ENCODE peak calls at places on chromosomes 4 and X, in six cellular contexts. One of them, this sample, is unnamed.

GRCh38 chrX:118847676-118848075 is 24.1 kb downstream of the ZCCHC12 start:
- DNase-seq in GM12878: no peak
- DNase-seq in HepG2: peak; percentile 34
- DNase-seq in K562: peak; percentile 65
- DNase-seq in GM12891: no peak
- DNase-seq in H1: no peak
- DNase-seq in this sample: no peak

GRCh38 chrX:13646154-13646549 is 6.8 kb upstream of the TCEANC start:
- DNase-seq in GM12878: no peak
- DNase-seq in HepG2: peak; percentile 30
- DNase-seq in K562: peak; percentile 83
- DNase-seq in GM12891: no peak
- DNase-seq in H1: peak; percentile 15
- DNase-seq in this sample: no peak

GRCh38 chr4:114464873-114465272 is 133.7 kb upstream of the UGT8 start:
- DNase-seq in GM12878: no peak
- DNase-seq in HepG2: no peak
- DNase-seq in K562: no peak
- DNase-seq in GM12891: no peak
- DNase-seq in H1: no peak
- DNase-seq in this sample: no peak

GRCh38 chr4:168877779-168878491 is 132.1 kb downstream of the CBR4 start:
- DNase-seq in GM12878: no peak
- DNase-seq in HepG2: no peak
- DNase-seq in K562: no peak
- DNase-seq in GM12891: no peak
- DNase-seq in H1: no peak
- DNase-seq in this sample: peak; percentile 28

GRCh38 chrX:42934020-42934701 is 156.2 kb upstream of the PPP1R2C start:
- DNase-seq in GM12878: peak; percentile 75
- DNase-seq in HepG2: no peak
- DNase-seq in K562: no peak
- DNase-seq in GM12891: no peak
- DNase-seq in H1: no peak
- DNase-seq in this sample: no peak

GRCh38 chr4:15657366-15657765 is 2.2 kb upstream of the FBXL5 start:
- DNase-seq in GM12878: no peak
- DNase-seq in HepG2: no peak
- DNase-seq in K562: no peak
- DNase-seq in GM12891: no peak
- DNase-seq in H1: no peak
- DNase-seq in this sample: no peak

GRCh38 chr4:131764730-131765129 is 1384.4 kb upstream of the PCDH10 start:
- DNase-seq in GM12878: no peak
- DNase-seq in HepG2: no peak
- DNase-seq in K562: no peak
- DNase-seq in GM12891: no peak
- DNase-seq in H1: no peak
- DNase-seq in this sample: no peak

GRCh38 chrX:101452051-101452450 is 33.2 kb upstream of the ARMCX4 start:
- DNase-seq in GM12878: no peak
- DNase-seq in HepG2: no peak
- DNase-seq in K562: no peak
- DNase-seq in GM12891: no peak
- DNase-seq in H1: no peak
- DNase-seq in this sample: no peak

GRCh38 chr4:122003335-122003734 is 51.5 kb upstream of the TRPC3 start:
- DNase-seq in GM12878: peak; percentile 11
- DNase-seq in HepG2: peak; percentile 64
- DNase-seq in K562: peak; percentile 81
- DNase-seq in GM12891: no peak
- DNase-seq in H1: peak; percentile 33
- DNase-seq in this sample: no peak

GRCh38 chrX:115719171-115719570 is 158.2 kb downstream of the PLS3 start:
- DNase-seq in GM12878: no peak
- DNase-seq in HepG2: no peak
- DNase-seq in K562: no peak
- DNase-seq in GM12891: no peak
- DNase-seq in H1: no peak
- DNase-seq in this sample: no peak

GRCh38 chr4:130808492-130808891 is 1712.5 kb downstream of the C4orf33 start:
- DNase-seq in GM12878: no peak
- DNase-seq in HepG2: peak; percentile 13
- DNase-seq in K562: peak; percentile 1
- DNase-seq in GM12891: no peak
- DNase-seq in H1: no peak
- DNase-seq in this sample: no peak

GRCh38 chr4:122151982-122152698 is at the start of gene BLTP1:
- DNase-seq in GM12878: peak; percentile 66
- DNase-seq in HepG2: peak; percentile 75
- DNase-seq in K562: peak; percentile 93
- DNase-seq in GM12891: peak; percentile 87
- DNase-seq in H1: peak; percentile 57
- DNase-seq in this sample: peak; percentile 83

GRCh38 chr4:19382993-19383392 is 868.7 kb upstream of the SLIT2 start:
- DNase-seq in GM12878: no peak
- DNase-seq in HepG2: no peak
- DNase-seq in K562: no peak
- DNase-seq in GM12891: no peak
- DNase-seq in H1: no peak
- DNase-seq in this sample: no peak

GRCh38 chrX:109389917-109390316 is 92.0 kb downstream of the GUCY2F start:
- DNase-seq in GM12878: no peak
- DNase-seq in HepG2: no peak
- DNase-seq in K562: peak; percentile 6
- DNase-seq in GM12891: no peak
- DNase-seq in H1: no peak
- DNase-seq in this sample: no peak

GRCh38 chr4:139913398-139913990 is 240.5 kb downstream of the MAML3 start:
- DNase-seq in GM12878: no peak
- DNase-seq in HepG2: peak; percentile 44
- DNase-seq in K562: no peak
- DNase-seq in GM12891: no peak
- DNase-seq in H1: no peak
- DNase-seq in this sample: no peak

GRCh38 chr4:101973331-101973730 is 182.8 kb downstream of the BANK1 start:
- DNase-seq in GM12878: no peak
- DNase-seq in HepG2: no peak
- DNase-seq in K562: no peak
- DNase-seq in GM12891: no peak
- DNase-seq in H1: no peak
- DNase-seq in this sample: no peak

GRCh38 chrX:72304877-72305276 is 837 bp downstream of the CITED1 start:
- DNase-seq in GM12878: no peak
- DNase-seq in HepG2: no peak
- DNase-seq in K562: no peak
- DNase-seq in GM12891: no peak
- DNase-seq in H1: no peak
- DNase-seq in this sample: no peak

GRCh38 chr4:156113138-156113537 is 159.5 kb upstream of the CTSO start:
- DNase-seq in GM12878: no peak
- DNase-seq in HepG2: no peak
- DNase-seq in K562: no peak
- DNase-seq in GM12891: no peak
- DNase-seq in H1: no peak
- DNase-seq in this sample: no peak

GRCh38 chr4:183349673-183350072 is 27.4 kb upstream of the CLDN24 start:
- DNase-seq in GM12878: no peak
- DNase-seq in HepG2: no peak
- DNase-seq in K562: peak; percentile 29
- DNase-seq in GM12891: no peak
- DNase-seq in H1: no peak
- DNase-seq in this sample: no peak

GRCh38 chr4:3294401-3295241 is 1.8 kb downstream of the RGS12 start:
- DNase-seq in GM12878: no peak
- DNase-seq in HepG2: no peak
- DNase-seq in K562: no peak
- DNase-seq in GM12891: no peak
- DNase-seq in H1: no peak
- DNase-seq in this sample: no peak

GRCh38 chr4:145679991-145680455 is at the start of gene C4orf51:
- DNase-seq in GM12878: no peak
- DNase-seq in HepG2: peak; percentile 10
- DNase-seq in K562: no peak
- DNase-seq in GM12891: no peak
- DNase-seq in H1: no peak
- DNase-seq in this sample: no peak

GRCh38 chrX:101081257-101081656 is 2.6 kb downstream of the TMEM35A start:
- DNase-seq in GM12878: no peak
- DNase-seq in HepG2: no peak
- DNase-seq in K562: no peak
- DNase-seq in GM12891: no peak
- DNase-seq in H1: no peak
- DNase-seq in this sample: no peak

GRCh38 chr4:36494016-36494415 is 212.6 kb downstream of the DTHD1 start:
- DNase-seq in GM12878: no peak
- DNase-seq in HepG2: no peak
- DNase-seq in K562: no peak
- DNase-seq in GM12891: no peak
- DNase-seq in H1: no peak
- DNase-seq in this sample: no peak

GRCh38 chr4:182862166-182862875 is 54.9 kb downstream of the DCTD start:
- DNase-seq in GM12878: no peak
- DNase-seq in HepG2: peak; percentile 35
- DNase-seq in K562: peak; percentile 11
- DNase-seq in GM12891: no peak
- DNase-seq in H1: no peak
- DNase-seq in this sample: no peak

DNA sequence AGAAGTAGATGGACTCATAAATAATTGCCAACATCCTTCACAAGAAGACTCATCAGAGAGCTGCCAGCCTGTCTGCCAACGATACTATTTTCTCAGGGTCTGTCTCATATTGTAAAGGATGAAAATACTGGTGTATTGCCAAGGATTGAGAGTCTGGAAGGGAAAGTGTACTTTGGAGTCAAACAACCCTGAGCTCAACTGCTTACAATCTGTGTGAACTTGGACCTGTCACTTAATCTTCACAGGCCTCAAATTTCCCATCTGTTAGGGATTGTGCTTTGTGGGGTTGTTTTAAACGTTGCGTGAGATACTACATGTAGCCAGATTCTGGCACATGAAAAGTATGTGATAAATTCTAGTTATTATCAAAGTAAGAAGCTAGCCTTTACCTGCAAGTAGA is 169.1 kb downstream of the LHFPL1 start:
- DNase-seq in GM12878: no peak
- DNase-seq in HepG2: no peak
- DNase-seq in K562: no peak
- DNase-seq in GM12891: no peak
- DNase-seq in H1: no peak
- DNase-seq in this sample: no peak
- TF ChIP-seq POLR2AphosphoS5 in GM12878: no peak
- TF ChIP-seq POLR2AphosphoS5 in HepG2: no peak
- TF ChIP-seq POLR2AphosphoS5 in K562: no peak
- TF ChIP-seq POLR2AphosphoS5 in GM12891: no peak
- TF ChIP-seq POLR2AphosphoS5 in H1: no peak
- TF ChIP-seq POLR2AphosphoS5 in this sample: no peak

GRCh38 chr4:13778367-13778766 is 150.8 kb upstream of the BOD1L1 start:
- DNase-seq in GM12878: no peak
- DNase-seq in HepG2: no peak
- DNase-seq in K562: no peak
- DNase-seq in GM12891: no peak
- DNase-seq in H1: no peak
- DNase-seq in this sample: no peak

GRCh38 chr4:13783800-13784411 is 156.4 kb upstream of the BOD1L1 start:
- DNase-seq in GM12878: peak; percentile 13
- DNase-seq in HepG2: peak; percentile 57
- DNase-seq in K562: no peak
- DNase-seq in GM12891: no peak
- DNase-seq in H1: no peak
- DNase-seq in this sample: no peak
- TF ChIP-seq TAF1 in GM12878: no peak
- TF ChIP-seq TAF1 in HepG2: no peak
- TF ChIP-seq TAF1 in K562: no peak
- TF ChIP-seq TAF1 in GM12891: no peak
- TF ChIP-seq TAF1 in H1: no peak
- TF ChIP-seq TAF1 in this sample: no peak

GRCh38 chrX:149504226-149504914 is 736 bp downstream of the IDS start:
- DNase-seq in GM12878: no peak
- DNase-seq in HepG2: no peak
- DNase-seq in K562: peak; percentile 65
- DNase-seq in GM12891: peak; percentile 28
- DNase-seq in H1: no peak
- DNase-seq in this sample: peak; percentile 36

GRCh38 chrX:149506349-149506748 is 1.2 kb upstream of the IDS start:
- DNase-seq in GM12878: no peak
- DNase-seq in HepG2: no peak
- DNase-seq in K562: no peak
- DNase-seq in GM12891: no peak
- DNase-seq in H1: no peak
- DNase-seq in this sample: no peak

GRCh38 chrX:149505671-149506070 is 565 bp upstream of the IDS start:
- DNase-seq in GM12878: no peak
- DNase-seq in HepG2: no peak
- DNase-seq in K562: no peak
- DNase-seq in GM12891: no peak
- DNase-seq in H1: no peak
- DNase-seq in this sample: no peak

GRCh38 chrX:149508467-149508866 is 3.4 kb upstream of the IDS start:
- DNase-seq in GM12878: no peak
- DNase-seq in HepG2: no peak
- DNase-seq in K562: no peak
- DNase-seq in GM12891: no peak
- DNase-seq in H1: no peak
- DNase-seq in this sample: no peak

DNA sequence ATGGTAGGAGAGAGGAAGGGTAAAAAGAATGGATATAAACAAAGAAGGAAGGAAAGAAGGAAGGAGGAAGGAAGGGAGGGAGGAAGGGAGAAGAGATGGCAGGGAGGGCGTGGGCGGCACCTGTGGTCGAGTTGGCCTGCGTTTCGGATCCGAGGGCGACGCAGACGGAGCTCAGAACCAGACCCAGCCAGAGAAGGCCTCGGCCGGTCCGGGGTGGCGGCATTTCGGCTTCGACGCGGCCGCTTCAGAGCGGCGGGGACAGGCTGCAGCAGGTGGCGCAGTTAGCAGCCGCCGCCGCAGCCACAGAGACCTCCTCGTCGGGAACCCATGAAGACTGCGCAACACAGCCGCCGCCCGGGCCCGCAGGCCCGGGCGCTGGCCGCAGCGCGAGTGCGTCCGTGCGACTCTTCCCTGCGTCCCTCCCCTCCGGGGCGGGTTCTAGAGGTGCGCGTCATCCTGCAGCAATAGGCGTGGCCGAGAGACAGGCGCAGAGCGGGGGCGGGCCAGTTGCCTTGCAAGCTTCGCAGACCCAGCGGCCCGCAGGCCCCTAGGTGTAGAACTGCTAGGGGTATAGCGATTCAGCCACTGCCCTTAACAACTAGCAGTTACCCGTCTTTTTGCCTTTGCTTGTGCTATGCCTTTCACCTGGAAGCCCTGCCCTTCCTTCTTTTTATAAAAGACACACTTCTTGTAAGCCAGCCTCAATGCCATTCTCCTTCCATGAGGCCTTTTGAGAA is at the start of gene IDS:
- DNase-seq in GM12878: peak; percentile 37
- DNase-seq in HepG2: peak; percentile 69
- DNase-seq in K562: peak; percentile 93
- DNase-seq in GM12891: peak; percentile 49
- DNase-seq in H1: peak; percentile 70
- DNase-seq in this sample: peak; percentile 47
- TF ChIP-seq POLR2A in GM12878: peak; percentile 92
- TF ChIP-seq POLR2A in HepG2: peak; percentile 57
- TF ChIP-seq POLR2A in K562: peak; percentile 73
- TF ChIP-seq POLR2A in GM12891: peak; percentile 78
- TF ChIP-seq POLR2A in H1: peak; percentile 48
- TF ChIP-seq POLR2A in this sample: peak; percentile 86

GRCh38 chr4:2261853-2262144 is at the start of gene MXD4:
- DNase-seq in GM12878: no peak
- DNase-seq in HepG2: no peak
- DNase-seq in K562: no peak
- DNase-seq in GM12891: no peak
- DNase-seq in H1: no peak
- DNase-seq in this sample: no peak
- TF ChIP-seq POLR2AphosphoS5 in GM12878: no peak
- TF ChIP-seq POLR2AphosphoS5 in HepG2: no peak
- TF ChIP-seq POLR2AphosphoS5 in K562: no peak
- TF ChIP-seq POLR2AphosphoS5 in GM12891: no peak
- TF ChIP-seq POLR2AphosphoS5 in H1: no peak
- TF ChIP-seq POLR2AphosphoS5 in this sample: no peak